ENCODE peak calls at places on chromosome 5, in five cellular contexts. W is HCEC 1CT; T is NCI-H2081; J is mucosa of descending colon; A is CD8-positive, alpha-beta T cell. R is an unnamed sample.

GRCh38 chr5:80487444-80487828 is 464 bp upstream of the FAM151B start:
- DNase-seq in W (no peak), T (no peak), J (no peak), A (no peak), R (no peak)

GRCh38 chr5:41789434-41789833 is 80.8 kb downstream of the OXCT1 start:
- DNase-seq in W (no peak), T (no peak), J (no peak), A (no peak), R (no peak)

GRCh38 chr5:166083183-166083959 is 2208.1 kb upstream of the WWC1 start:
- DNase-seq in W (no peak), T (peak), J (no peak), A (no peak), R (no peak)

GRCh38 chr5:41793156-41793770 is 77.0 kb downstream of the OXCT1 start:
- DNase-seq in W (peak), T (peak), J (no peak), A (no peak), R (peak)

GRCh38 chr5:175867587-175868347 is 3.6 kb upstream of the CPLX2 start:
- DNase-seq in W (peak), T (peak), J (no peak), A (no peak), R (no peak)

GRCh38 chr5:7592910-7593309 is 197.0 kb downstream of the ADCY2 start:
- DNase-seq in W (no peak), T (peak), J (no peak), A (no peak), R (no peak)

GRCh38 chr5:54644226-54644625 is 126.7 kb downstream of the SNX18 start:
- DNase-seq in W (peak), T (no peak), J (no peak), A (no peak), R (peak)

GRCh38 chr5:133531178-133531577 is 81.2 kb downstream of the FSTL4 start:
- DNase-seq in W (no peak), T (no peak), J (no peak), A (no peak), R (no peak)